ENCODE peak calls at places on chromosomes 1 and 21, in four cellular contexts. W is mesothelial cell of epicardium, F is Caco-2, R is AG04449. I is an unnamed sample.

GRCh38 chr1:55081905-55082296 is 42.6 kb downstream of the PCSK9 start:
- DNase-seq in F (no peak), R (no peak), W (no peak), I (no peak)

GRCh38 chr1:155134858-155135415 is 715 bp upstream of the SLC50A1 start:
- DNase-seq in F (peak; percentile 89), W (peak; percentile 75), R (peak; percentile 67), I (peak; percentile 96)

GRCh38 chr1:30675761-30676160 is 47.6 kb downstream of the MATN1 start:
- DNase-seq in F (no peak), W (no peak), R (peak; percentile 31), I (no peak)

GRCh38 chr21:34885125-34885524 is 164.0 kb downstream of the RUNX1 start:
- DNase-seq in R (no peak), F (no peak), W (no peak), I (no peak)

GRCh38 chr1:188228623-188229022 is 1399.9 kb downstream of the PLA2G4A start:
- DNase-seq in W (no peak), R (no peak), F (no peak), I (no peak)

GRCh38 chr1:115545791-115546733 is 95.7 kb upstream of the VANGL1 start:
- DNase-seq in R (peak; percentile 92), F (peak; percentile 70), W (peak; percentile 72), I (no peak)

GRCh38 chr1:79603862-79604261 is 597.3 kb upstream of the ADGRL4 start:
- DNase-seq in R (peak; percentile 4), F (peak; percentile 52), W (no peak), I (no peak)

GRCh38 chr1:32989160-32989894 is 24.7 kb upstream of the RNF19B start:
- DNase-seq in W (no peak), R (peak; percentile 93), F (no peak), I (peak; percentile 73)

GRCh38 chr1:12556368-12556930 is 61.6 kb downstream of the DHRS3 start:
- DNase-seq in R (peak; percentile 97), F (peak; percentile 33), W (no peak), I (no peak)

GRCh38 chr1:245306628-245307410 is 152.0 kb downstream of the KIF26B start:
- DNase-seq in R (no peak), F (no peak), W (no peak), I (no peak)

GRCh38 chr1:51224255-51224654 is 11.8 kb upstream of the RNF11 start:
- DNase-seq in F (no peak), R (no peak), W (no peak), I (no peak)

DNA sequence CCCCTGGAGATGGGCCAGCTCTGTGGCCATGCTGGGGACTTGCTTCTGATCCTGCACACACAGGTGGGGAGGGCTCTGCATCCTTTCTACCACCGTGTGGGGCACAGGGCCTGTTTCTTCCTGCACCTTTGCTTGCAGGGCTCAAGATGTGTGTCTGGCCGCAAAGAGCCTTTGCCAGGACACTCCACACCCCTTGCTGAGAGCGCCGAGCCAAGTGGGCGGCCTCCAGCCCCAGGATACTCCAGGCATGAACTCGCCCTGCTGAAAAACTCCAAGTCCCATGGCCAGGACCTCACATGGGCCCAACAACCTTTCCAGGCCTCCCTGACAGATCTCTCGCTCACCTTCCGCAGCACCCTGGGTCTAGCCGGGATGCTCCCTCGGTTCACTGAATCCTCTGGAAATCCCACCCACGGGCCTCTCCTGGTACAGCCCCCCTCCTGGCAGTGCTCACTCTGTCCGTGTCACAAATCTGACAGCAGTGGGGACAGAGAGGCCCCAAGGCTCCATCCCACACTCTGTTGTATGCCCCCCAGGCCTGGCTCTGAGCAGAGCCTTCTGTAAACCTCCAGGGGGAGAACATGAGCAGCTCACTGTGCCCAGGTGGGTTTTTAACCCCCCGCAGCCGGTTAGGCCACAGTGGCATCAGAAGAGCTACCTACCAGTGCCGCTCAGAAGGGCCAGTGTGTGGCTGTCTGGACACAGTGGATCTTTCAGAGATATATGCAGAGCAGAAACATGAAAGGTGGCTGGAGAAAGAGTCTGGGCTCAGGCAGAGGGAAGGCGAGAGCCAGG is 11.8 kb upstream of the GPR153 start:
- DNase-seq in F (no peak), R (no peak), W (no peak), I (no peak)
- TF ChIP-seq CTCF in F (no peak), R (no peak), W (no peak), I (no peak)

DNA sequence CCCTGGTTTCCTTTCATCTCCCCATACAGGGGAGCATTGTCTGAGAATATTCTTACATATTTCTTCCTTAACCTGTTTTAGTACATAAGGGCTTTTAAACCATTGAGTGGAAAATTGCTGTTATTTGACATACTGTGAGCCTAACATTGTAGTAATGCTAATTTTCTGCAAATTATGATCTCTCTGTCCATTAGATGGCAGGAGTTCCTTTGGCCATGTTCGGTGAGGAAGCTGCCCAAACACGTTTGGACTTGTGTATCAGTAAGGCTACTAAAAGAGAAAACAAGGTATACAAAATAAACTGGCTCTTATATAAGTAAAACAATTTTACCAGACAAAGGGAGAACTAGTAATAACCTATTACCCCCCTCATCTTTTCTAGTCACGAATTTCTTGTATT is 29.2 kb downstream of the CDC7 start:
- DNase-seq in W (no peak), R (no peak), F (peak; percentile 28), I (no peak)
- TF ChIP-seq CTCF in W (no peak), R (peak; percentile 25), F (no peak), I (no peak)

GRCh38 chr1:150869683-150870082 is 6.7 kb downstream of the ARNT start:
- DNase-seq in F (no peak), W (no peak), R (no peak), I (no peak)
- TF ChIP-seq CTCF in F (no peak), W (peak; percentile 16), R (no peak), I (no peak)

GRCh38 chr1:44571712-44572571 is 102.3 kb downstream of the TMEM53 start:
- DNase-seq in F (peak; percentile 6), W (no peak), R (no peak), I (no peak)
- TF ChIP-seq CTCF in F (peak; percentile 60), W (peak; percentile 38), R (peak; percentile 24), I (no peak)

GRCh38 chr1:78325293-78325692 is 165.5 kb upstream of the PTGFR start:
- DNase-seq in F (no peak), R (no peak), W (no peak), I (no peak)
- TF ChIP-seq CTCF in F (no peak), R (no peak), W (no peak), I (no peak)

GRCh38 chr1:26694185-26694572 is 1.6 kb upstream of the ARID1A start:
- DNase-seq in R (no peak), F (peak; percentile 10), W (no peak), I (no peak)

GRCh38 chr1:26693557-26694184 is 2.1 kb upstream of the ARID1A start:
- DNase-seq in R (no peak), W (no peak), F (no peak), I (no peak)

GRCh38 chr1:26692793-26693490 is 2.9 kb upstream of the ARID1A start:
- DNase-seq in F (peak; percentile 95), W (peak; percentile 88), R (peak; percentile 96), I (peak; percentile 87)

GRCh38 chr1:26690576-26691031 is 5.2 kb upstream of the ARID1A start:
- DNase-seq in R (no peak), F (no peak), W (no peak), I (no peak)

DNA sequence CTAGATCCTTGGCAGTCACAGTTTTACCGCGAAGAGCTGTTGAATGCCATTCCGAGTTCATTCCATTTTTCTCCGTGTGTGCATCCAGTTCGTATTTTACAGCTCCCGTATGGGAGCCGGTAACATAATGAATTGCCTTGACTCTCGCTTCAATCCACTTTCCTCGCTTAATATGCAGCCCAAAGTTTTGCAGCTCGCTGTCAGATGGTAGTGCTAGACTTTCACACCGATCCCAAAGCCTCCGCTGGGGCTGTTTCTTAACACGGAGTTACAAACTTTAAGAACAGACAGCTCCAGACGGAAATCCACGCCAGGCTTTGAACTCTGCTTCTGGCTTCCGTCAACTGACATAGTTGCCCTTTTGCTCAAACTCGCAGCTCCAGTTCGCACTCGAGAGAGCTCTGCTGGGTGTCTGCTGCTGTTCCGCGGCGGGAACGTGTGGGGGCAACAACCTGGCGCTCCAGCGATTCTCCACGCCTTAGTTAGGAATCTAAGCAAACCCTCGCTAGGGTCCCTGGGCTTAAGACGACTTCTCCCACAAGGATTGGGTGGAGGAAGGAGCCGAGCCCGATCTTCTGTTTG is 3.5 kb upstream of the ARID1A start:
- DNase-seq in F (peak; percentile 89), R (peak; percentile 77), W (peak; percentile 74), I (no peak)
- TF ChIP-seq CTCF in F (no peak), R (no peak), W (no peak), I (peak; percentile 10)

GRCh38 chr1:226223786-226224244 is 351 bp downstream of the MIXL1 start:
- DNase-seq in W (peak; percentile 53), R (no peak), F (peak; percentile 46), I (no peak)
- TF ChIP-seq CTCF in W (no peak), R (peak; percentile 11), F (no peak), I (no peak)

GRCh38 chr1:161159087-161159914 is at the start of gene USP21:
- DNase-seq in R (no peak), F (peak; percentile 94), W (peak; percentile 96), I (peak; percentile 67)
- TF ChIP-seq CTCF in R (peak; percentile 38), F (no peak), W (no peak), I (no peak)

GRCh38 chr1:170670751-170671628 is 7.1 kb downstream of the PRRX1 start:
- DNase-seq in F (no peak), R (no peak), W (peak; percentile 79), I (no peak)

GRCh38 chr1:170674239-170674638 is 10.3 kb downstream of the PRRX1 start:
- DNase-seq in F (no peak), R (no peak), W (no peak), I (no peak)

GRCh38 chr1:170669586-170670332 is 5.8 kb downstream of the PRRX1 start:
- DNase-seq in F (no peak), W (no peak), R (no peak), I (no peak)

GRCh38 chr1:170669036-170669435 is 5.1 kb downstream of the PRRX1 start:
- DNase-seq in F (no peak), W (no peak), R (no peak), I (no peak)

DNA sequence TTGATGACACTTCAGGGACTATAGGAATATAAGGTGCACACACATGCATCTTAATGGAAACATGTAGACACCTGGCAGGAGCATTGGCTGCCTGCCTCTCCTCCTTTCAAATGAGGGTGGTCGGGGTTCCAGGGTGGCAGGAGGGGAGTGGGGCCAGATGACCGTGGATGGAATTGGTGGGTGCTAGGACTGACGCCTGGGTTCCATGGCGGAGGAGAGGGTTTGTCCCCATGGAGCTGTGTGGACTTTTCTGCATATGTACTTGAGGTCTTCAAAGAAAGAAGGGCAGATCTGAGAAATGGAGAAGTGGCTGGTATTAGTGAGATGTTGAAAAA is 7.7 kb downstream of the PRRX1 start:
- DNase-seq in F (no peak), W (no peak), R (no peak), I (no peak)
- TF ChIP-seq CTCF in F (no peak), W (peak; percentile 6), R (no peak), I (no peak)